ENCODE peak calls at places on chromosomes 11 and 22, in ten cellular contexts. One of them, this sample, is unnamed. For H3K27me3, the result is how much of the 10 kb centered on the place peaks cover.

GRCh38 chr11:100966366-100966765 is 163.2 kb downstream of the PGR start:
- DNase-seq in spleen: no peak
- DNase-seq in uterus: no peak
- DNase-seq in sigmoid colon: no peak
- DNase-seq in IMR-90: no peak
- DNase-seq in stomach: no peak
- DNase-seq in right lobe of liver: no peak
- DNase-seq in breast epithelium: no peak
- DNase-seq in ovary: no peak
- DNase-seq in prostate gland: no peak
- DNase-seq in this sample: no peak

GRCh38 chr22:21020802-21021429 is 6.0 kb downstream of the P2RX6 start:
- DNase-seq in spleen: no peak
- DNase-seq in uterus: no peak
- DNase-seq in sigmoid colon: no peak
- DNase-seq in IMR-90: no peak
- DNase-seq in stomach: no peak
- DNase-seq in right lobe of liver: no peak
- DNase-seq in breast epithelium: no peak
- DNase-seq in ovary: no peak
- DNase-seq in prostate gland: no peak
- DNase-seq in this sample: no peak

GRCh38 chr22:34429314-34429713 is 509.0 kb upstream of the LARGE1 start:
- DNase-seq in spleen: no peak
- DNase-seq in uterus: no peak
- DNase-seq in sigmoid colon: no peak
- DNase-seq in IMR-90: no peak
- DNase-seq in stomach: no peak
- DNase-seq in right lobe of liver: no peak
- DNase-seq in breast epithelium: no peak
- DNase-seq in ovary: no peak
- DNase-seq in prostate gland: no peak
- DNase-seq in this sample: no peak

GRCh38 chr11:9029477-9029876 is 25.7 kb upstream of the NRIP3 start:
- DNase-seq in spleen: no peak
- DNase-seq in uterus: no peak
- DNase-seq in sigmoid colon: no peak
- DNase-seq in IMR-90: peak
- DNase-seq in stomach: no peak
- DNase-seq in right lobe of liver: no peak
- DNase-seq in breast epithelium: no peak
- DNase-seq in ovary: no peak
- DNase-seq in prostate gland: no peak
- DNase-seq in this sample: no peak

GRCh38 chr11:73391665-73392064 is 15.5 kb downstream of the RELT start:
- DNase-seq in spleen: no peak
- DNase-seq in uterus: no peak
- DNase-seq in sigmoid colon: no peak
- DNase-seq in IMR-90: no peak
- DNase-seq in stomach: no peak
- DNase-seq in right lobe of liver: peak
- DNase-seq in breast epithelium: no peak
- DNase-seq in ovary: no peak
- DNase-seq in prostate gland: no peak
- DNase-seq in this sample: no peak

GRCh38 chr22:48796295-48797015 is 1031.2 kb downstream of the BRD1 start:
- DNase-seq in spleen: no peak
- DNase-seq in uterus: no peak
- DNase-seq in sigmoid colon: peak
- DNase-seq in IMR-90: no peak
- DNase-seq in stomach: no peak
- DNase-seq in right lobe of liver: no peak
- DNase-seq in breast epithelium: no peak
- DNase-seq in ovary: no peak
- DNase-seq in prostate gland: no peak
- DNase-seq in this sample: no peak

GRCh38 chr22:32625985-32626384 is 151.4 kb downstream of the FBXO7 start:
- DNase-seq in spleen: no peak
- DNase-seq in uterus: no peak
- DNase-seq in sigmoid colon: no peak
- DNase-seq in IMR-90: no peak
- DNase-seq in stomach: no peak
- DNase-seq in right lobe of liver: no peak
- DNase-seq in breast epithelium: no peak
- DNase-seq in ovary: no peak
- DNase-seq in prostate gland: no peak
- DNase-seq in this sample: no peak

GRCh38 chr11:47398011-47398410 is 10.4 kb upstream of the SLC39A13 start:
- DNase-seq in spleen: peak
- DNase-seq in uterus: no peak
- DNase-seq in sigmoid colon: no peak
- DNase-seq in IMR-90: no peak
- DNase-seq in stomach: no peak
- DNase-seq in right lobe of liver: no peak
- DNase-seq in breast epithelium: no peak
- DNase-seq in ovary: no peak
- DNase-seq in prostate gland: no peak
- DNase-seq in this sample: no peak

GRCh38 chr22:37486224-37486845 is at the start of gene MFNG:
- DNase-seq in spleen: peak
- DNase-seq in uterus: peak
- DNase-seq in sigmoid colon: peak
- DNase-seq in IMR-90: peak
- DNase-seq in stomach: peak
- DNase-seq in right lobe of liver: peak
- DNase-seq in breast epithelium: peak
- DNase-seq in ovary: peak
- DNase-seq in prostate gland: peak
- DNase-seq in this sample: no peak
- H3K4me3 ChIP-seq in spleen: peak
- H3K4me3 ChIP-seq in uterus: peak
- H3K4me3 ChIP-seq in sigmoid colon: peak
- H3K4me3 ChIP-seq in IMR-90: peak
- H3K4me3 ChIP-seq in stomach: peak
- H3K4me3 ChIP-seq in right lobe of liver: peak
- H3K4me3 ChIP-seq in breast epithelium: peak
- H3K4me3 ChIP-seq in ovary: peak
- H3K4me3 ChIP-seq in prostate gland: peak
- H3K4me3 ChIP-seq in this sample: peak

GRCh38 chr11:115921986-115922385 is 417.8 kb upstream of the CADM1 start:
- DNase-seq in spleen: no peak
- DNase-seq in uterus: no peak
- DNase-seq in sigmoid colon: no peak
- DNase-seq in IMR-90: no peak
- DNase-seq in stomach: no peak
- DNase-seq in right lobe of liver: no peak
- DNase-seq in breast epithelium: no peak
- DNase-seq in ovary: no peak
- DNase-seq in prostate gland: no peak
- DNase-seq in this sample: no peak

GRCh38 chr11:115920087-115920461 is 415.9 kb upstream of the CADM1 start:
- DNase-seq in spleen: no peak
- DNase-seq in uterus: no peak
- DNase-seq in sigmoid colon: no peak
- DNase-seq in IMR-90: peak
- DNase-seq in stomach: no peak
- DNase-seq in right lobe of liver: no peak
- DNase-seq in breast epithelium: no peak
- DNase-seq in ovary: no peak
- DNase-seq in prostate gland: no peak
- DNase-seq in this sample: no peak

GRCh38 chr11:115919341-115920086 is 415.3 kb upstream of the CADM1 start:
- DNase-seq in spleen: no peak
- DNase-seq in uterus: no peak
- DNase-seq in sigmoid colon: no peak
- DNase-seq in IMR-90: peak
- DNase-seq in stomach: no peak
- DNase-seq in right lobe of liver: peak
- DNase-seq in breast epithelium: no peak
- DNase-seq in ovary: no peak
- DNase-seq in prostate gland: no peak
- DNase-seq in this sample: no peak

GRCh38 chr11:115921540-115921939 is 417.3 kb upstream of the CADM1 start:
- DNase-seq in spleen: no peak
- DNase-seq in uterus: no peak
- DNase-seq in sigmoid colon: no peak
- DNase-seq in IMR-90: no peak
- DNase-seq in stomach: no peak
- DNase-seq in right lobe of liver: no peak
- DNase-seq in breast epithelium: no peak
- DNase-seq in ovary: no peak
- DNase-seq in prostate gland: no peak
- DNase-seq in this sample: no peak

DNA sequence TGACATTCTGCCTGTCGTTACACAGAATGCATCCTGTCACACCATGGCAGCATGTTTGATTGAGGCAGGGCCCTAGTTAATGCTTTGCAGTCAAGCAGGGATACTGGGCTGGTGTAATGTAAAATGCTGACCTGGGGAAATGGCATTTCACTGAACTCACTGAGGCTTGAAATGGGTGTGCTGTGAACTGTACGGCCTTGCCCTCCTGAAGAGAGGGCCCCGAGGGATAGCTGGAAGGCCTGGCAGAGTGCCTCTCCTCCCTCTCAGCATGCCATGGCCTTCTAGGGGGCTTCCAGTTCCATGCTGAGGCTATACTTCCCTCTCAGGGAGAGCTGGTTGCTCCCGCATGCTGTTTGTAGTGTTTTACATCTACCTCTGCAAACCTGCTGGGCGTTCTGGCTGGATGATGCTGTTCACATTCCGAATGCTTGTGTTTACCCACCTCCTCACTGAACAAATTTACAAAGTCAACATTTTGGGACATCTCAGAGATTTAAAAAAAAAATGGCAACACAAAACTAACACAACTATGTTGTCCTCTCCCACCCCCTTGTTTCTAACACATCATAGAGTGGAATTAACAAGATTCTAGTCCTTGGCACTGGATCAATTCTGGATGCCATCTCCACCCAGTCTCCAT is 416.7 kb upstream of the CADM1 start:
- DNase-seq in spleen: no peak
- DNase-seq in uterus: no peak
- DNase-seq in sigmoid colon: no peak
- DNase-seq in IMR-90: no peak
- DNase-seq in stomach: no peak
- DNase-seq in right lobe of liver: peak
- DNase-seq in breast epithelium: no peak
- DNase-seq in ovary: no peak
- DNase-seq in prostate gland: peak
- DNase-seq in this sample: no peak
- TF ChIP-seq POLR2A in spleen: no peak
- TF ChIP-seq POLR2A in uterus: no peak
- TF ChIP-seq POLR2A in sigmoid colon: no peak
- TF ChIP-seq POLR2A in IMR-90: no peak
- TF ChIP-seq POLR2A in stomach: no peak
- TF ChIP-seq POLR2A in right lobe of liver: no peak
- TF ChIP-seq POLR2A in breast epithelium: no peak
- TF ChIP-seq POLR2A in ovary: no peak
- TF ChIP-seq POLR2A in prostate gland: no peak
- TF ChIP-seq POLR2A in this sample: no peak

GRCh38 chr22:45933503-45934167 is 43.3 kb downstream of the WNT7B start:
- DNase-seq in spleen: no peak
- DNase-seq in uterus: no peak
- DNase-seq in sigmoid colon: no peak
- DNase-seq in IMR-90: no peak
- DNase-seq in stomach: no peak
- DNase-seq in right lobe of liver: no peak
- DNase-seq in breast epithelium: no peak
- DNase-seq in ovary: no peak
- DNase-seq in prostate gland: no peak
- DNase-seq in this sample: no peak

GRCh38 chr22:45937960-45938359 is 39.0 kb downstream of the WNT7B start:
- DNase-seq in spleen: no peak
- DNase-seq in uterus: no peak
- DNase-seq in sigmoid colon: no peak
- DNase-seq in IMR-90: no peak
- DNase-seq in stomach: no peak
- DNase-seq in right lobe of liver: no peak
- DNase-seq in breast epithelium: no peak
- DNase-seq in ovary: no peak
- DNase-seq in prostate gland: no peak
- DNase-seq in this sample: no peak

GRCh38 chr22:45934659-45935341 is 42.2 kb downstream of the WNT7B start:
- DNase-seq in spleen: no peak
- DNase-seq in uterus: no peak
- DNase-seq in sigmoid colon: no peak
- DNase-seq in IMR-90: peak
- DNase-seq in stomach: peak
- DNase-seq in right lobe of liver: no peak
- DNase-seq in breast epithelium: peak
- DNase-seq in ovary: no peak
- DNase-seq in prostate gland: no peak
- DNase-seq in this sample: no peak

GRCh38 chr22:45934168-45934564 is 42.8 kb downstream of the WNT7B start:
- DNase-seq in spleen: no peak
- DNase-seq in uterus: no peak
- DNase-seq in sigmoid colon: no peak
- DNase-seq in IMR-90: no peak
- DNase-seq in stomach: no peak
- DNase-seq in right lobe of liver: no peak
- DNase-seq in breast epithelium: no peak
- DNase-seq in ovary: no peak
- DNase-seq in prostate gland: no peak
- DNase-seq in this sample: no peak

DNA sequence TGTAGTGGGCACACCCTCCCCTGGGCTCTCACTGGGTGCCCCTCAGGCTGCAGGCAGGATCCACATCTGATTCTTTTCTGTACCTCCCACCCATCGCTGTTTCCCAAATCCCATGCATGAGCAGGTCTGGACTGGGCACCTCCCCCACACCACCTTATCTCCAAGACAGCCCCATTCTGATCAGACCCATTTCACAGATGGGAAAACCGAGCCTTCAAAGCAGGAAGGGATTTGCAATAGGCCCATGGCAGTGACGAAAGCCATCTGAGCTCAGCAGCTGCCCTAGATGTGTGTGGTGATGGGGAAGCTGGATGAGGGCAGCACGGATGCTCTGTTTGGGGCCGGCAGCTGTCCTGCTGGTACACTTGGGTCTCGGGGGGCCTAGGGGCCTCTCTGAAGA is 41.4 kb downstream of the WNT7B start:
- DNase-seq in spleen: no peak
- DNase-seq in uterus: no peak
- DNase-seq in sigmoid colon: no peak
- DNase-seq in IMR-90: no peak
- DNase-seq in stomach: no peak
- DNase-seq in right lobe of liver: no peak
- DNase-seq in breast epithelium: no peak
- DNase-seq in ovary: no peak
- DNase-seq in prostate gland: no peak
- DNase-seq in this sample: no peak
- H3K27me3 ChIP-seq in spleen: under half
- H3K27me3 ChIP-seq in uterus: under half
- H3K27me3 ChIP-seq in sigmoid colon: under half
- H3K27me3 ChIP-seq in IMR-90: under half
- H3K27me3 ChIP-seq in stomach: under half
- H3K27me3 ChIP-seq in right lobe of liver: under half
- H3K27me3 ChIP-seq in breast epithelium: under half
- H3K27me3 ChIP-seq in ovary: under half
- H3K27me3 ChIP-seq in prostate gland: under half
- H3K27me3 ChIP-seq in this sample: half or more

DNA sequence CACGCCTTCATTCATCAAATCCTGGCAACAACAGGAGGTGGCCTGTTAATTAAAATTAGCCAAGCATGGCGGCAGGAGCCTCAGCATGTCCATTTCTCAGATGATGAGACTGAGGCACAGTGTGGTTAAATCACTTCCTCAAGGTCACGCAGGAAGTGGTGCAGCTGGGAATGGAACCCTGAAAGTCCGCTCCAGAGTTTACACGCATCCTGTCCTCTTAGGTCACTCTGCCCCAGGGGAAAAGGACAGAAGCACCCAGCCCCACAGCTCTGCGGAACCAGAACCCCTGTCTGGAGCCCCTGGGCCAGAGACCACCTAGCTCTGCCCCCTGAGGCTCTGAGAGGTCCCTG is 19.6 kb downstream of the RPL3 start:
- DNase-seq in spleen: no peak
- DNase-seq in uterus: no peak
- DNase-seq in sigmoid colon: no peak
- DNase-seq in IMR-90: no peak
- DNase-seq in stomach: no peak
- DNase-seq in right lobe of liver: no peak
- DNase-seq in breast epithelium: no peak
- DNase-seq in ovary: no peak
- DNase-seq in prostate gland: no peak
- DNase-seq in this sample: no peak
- H3K4me3 ChIP-seq in spleen: peak
- H3K4me3 ChIP-seq in uterus: no peak
- H3K4me3 ChIP-seq in sigmoid colon: no peak
- H3K4me3 ChIP-seq in IMR-90: no peak
- H3K4me3 ChIP-seq in stomach: no peak
- H3K4me3 ChIP-seq in right lobe of liver: no peak
- H3K4me3 ChIP-seq in breast epithelium: peak
- H3K4me3 ChIP-seq in ovary: no peak
- H3K4me3 ChIP-seq in prostate gland: no peak
- H3K4me3 ChIP-seq in this sample: peak